ENCODE peak calls at places on chromosomes 4 and X, in four cellular contexts. D is NCI-H187, C is frontal cortex, B is aorta. L is an unnamed sample.

GRCh38 chrX:27863813-27864212 is 56.0 kb downstream of the MAGEB10 start:
- DNase-seq in D (no peak), C (no peak), B (no peak), L (no peak)

GRCh38 chrX:46381630-46382029 is 163.6 kb downstream of the ZNF674 start:
- DNase-seq in D (no peak), C (no peak), B (no peak), L (no peak)

GRCh38 chr4:95304898-95305297 is 243.9 kb downstream of the UNC5C start:
- DNase-seq in D (no peak), C (no peak), B (no peak), L (no peak)

GRCh38 chr4:123304151-123305021 is 92.2 kb upstream of the SPRY1 start:
- DNase-seq in D (peak; percentile 79), C (no peak), B (no peak), L (no peak)

GRCh38 chrX:110159865-110160264 is 157.0 kb downstream of the TMEM164 start:
- DNase-seq in D (no peak), C (no peak), B (no peak), L (no peak)

GRCh38 chr4:138005486-138005885 is 236.7 kb downstream of the SLC7A11 start:
- DNase-seq in D (no peak), C (no peak), B (no peak), L (no peak)

GRCh38 chrX:137052641-137053235 is 18.9 kb upstream of the GPR101 start:
- DNase-seq in D (no peak), C (no peak), B (no peak), L (no peak)

GRCh38 chr4:58191086-58191485 is 1080.9 kb upstream of the IGFBP7 start:
- DNase-seq in D (no peak), C (no peak), B (no peak), L (no peak)

GRCh38 chr4:76897522-76898384 is at the start of gene SOWAHB:
- DNase-seq in D (peak; percentile 67), C (peak; percentile 41), B (peak; percentile 50), L (no peak)

GRCh38 chr4:48252313-48252712 is 17.3 kb downstream of the TEC start:
- DNase-seq in D (no peak), C (no peak), B (no peak), L (no peak)

GRCh38 chr4:70715097-70715496 is 6.7 kb upstream of the RUFY3 start:
- DNase-seq in D (no peak), C (no peak), B (no peak), L (no peak)

GRCh38 chr4:108483077-108483476 is 137.3 kb upstream of the RPL34 start:
- DNase-seq in D (no peak), C (no peak), B (no peak), L (no peak)

GRCh38 chr4:168859100-168859499 is 151.0 kb downstream of the CBR4 start:
- DNase-seq in D (no peak), C (no peak), B (no peak), L (no peak)

GRCh38 chr4:53480909-53481308 is 103.5 kb downstream of the FIP1L1 start:
- DNase-seq in D (no peak), C (no peak), B (no peak), L (no peak)

L was measured in posterior vena cava.